ENCODE peak calls at places on chromosome 10, in four cellular contexts. N is tibial nerve; O is naive thymus-derived CD8-positive, alpha-beta T cell; D is KG1. V is an unnamed sample.

GRCh38 chr10:127580822-127581221 is 31.7 kb downstream of the NPS start:
- DNase-seq in N (no peak), O (no peak), D (no peak), V (no peak)

GRCh38 chr10:4568086-4568485 is 257.9 kb upstream of the AKR1E2 start:
- DNase-seq in N (no peak), O (no peak), D (no peak), V (no peak)

GRCh38 chr10:69869291-69869841 is 67.7 kb downstream of the COL13A1 start:
- DNase-seq in N (no peak), O (no peak), D (no peak), V (no peak)

GRCh38 chr10:125661942-125662515 is 20.9 kb downstream of the TEX36 start:
- DNase-seq in N (peak), O (no peak), D (no peak), V (no peak)

GRCh38 chr10:96271017-96271815 is at the start of gene BLNK:
- DNase-seq in N (peak), O (no peak), D (no peak), V (no peak)

GRCh38 chr10:13528138-13528874 is 508 bp downstream of the BEND7 start:
- DNase-seq in N (no peak), O (no peak), D (no peak), V (peak)

GRCh38 chr10:30857803-30858202 is 173.9 kb downstream of the ZNF438 start:
- DNase-seq in N (peak), O (no peak), D (no peak), V (no peak)

GRCh38 chr10:132036887-132037675 is 28.7 kb upstream of the JAKMIP3 start:
- DNase-seq in N (no peak), O (no peak), D (no peak), V (no peak)

GRCh38 chr10:103519798-103520197 is 26.3 kb downstream of the NEURL1 start:
- DNase-seq in N (no peak), O (no peak), D (no peak), V (no peak)

GRCh38 chr10:132305654-132306340 is 2.0 kb downstream of the STK32C start:
- DNase-seq in N (no peak), O (no peak), D (no peak), V (no peak)

GRCh38 chr10:30057421-30057841 is 2.0 kb downstream of the JCAD start:
- DNase-seq in N (no peak), O (no peak), D (no peak), V (no peak)

GRCh38 chr10:93680414-93681047 is 21.9 kb downstream of the FRA10AC1 start:
- DNase-seq in N (no peak), O (no peak), D (peak), V (no peak)

GRCh38 chr10:62794306-62794705 is 10.2 kb upstream of the ADO start:
- DNase-seq in N (no peak), O (no peak), D (no peak), V (no peak)

GRCh38 chr10:4281207-4281825 is 496.3 kb upstream of the KLF6 start:
- DNase-seq in N (no peak), O (no peak), D (no peak), V (no peak)

GRCh38 chr10:117933036-117933435 is 113.7 kb downstream of the RAB11FIP2 start:
- DNase-seq in N (no peak), O (no peak), D (no peak), V (no peak)

GRCh38 chr10:79068203-79068561 is 584 bp upstream of the ZMIZ1 start:
- DNase-seq in N (no peak), O (no peak), D (no peak), V (peak)